ENCODE peak calls at places on chromosomes 13 and 19, in nine cellular contexts. One of them, this sample, is unnamed. For H3K4me1, the result is how much of the 10 kb centered on the place peaks cover.

GRCh38 chr13:106710267-106710666 is 142.3 kb upstream of the ARGLU1 start:
- DNase-seq in right lobe of liver: no peak
- DNase-seq in astrocyte: no peak
- DNase-seq in A549: no peak
- DNase-seq in body of pancreas: no peak
- DNase-seq in CD4-positive, alpha-beta memory T cell: no peak
- DNase-seq in ovary: no peak
- DNase-seq in thyroid gland: no peak
- DNase-seq in iPS DF 6.9: no peak
- DNase-seq in this sample: no peak

GRCh38 chr13:98089246-98089645 is 53.6 kb upstream of the FARP1 start:
- DNase-seq in right lobe of liver: no peak
- DNase-seq in astrocyte: peak
- DNase-seq in A549: no peak
- DNase-seq in body of pancreas: no peak
- DNase-seq in CD4-positive, alpha-beta memory T cell: no peak
- DNase-seq in ovary: no peak
- DNase-seq in thyroid gland: no peak
- DNase-seq in iPS DF 6.9: no peak
- DNase-seq in this sample: no peak

GRCh38 chr19:8001995-8002849 is 3.2 kb downstream of the ELAVL1 start:
- DNase-seq in right lobe of liver: peak
- DNase-seq in astrocyte: peak
- DNase-seq in A549: peak
- DNase-seq in body of pancreas: peak
- DNase-seq in CD4-positive, alpha-beta memory T cell: peak
- DNase-seq in ovary: peak
- DNase-seq in thyroid gland: peak
- DNase-seq in iPS DF 6.9: peak
- DNase-seq in this sample: peak

GRCh38 chr19:39132344-39132969 is 6.9 kb downstream of the PAK4 start:
- DNase-seq in right lobe of liver: no peak
- DNase-seq in astrocyte: no peak
- DNase-seq in A549: no peak
- DNase-seq in body of pancreas: no peak
- DNase-seq in CD4-positive, alpha-beta memory T cell: no peak
- DNase-seq in ovary: no peak
- DNase-seq in thyroid gland: no peak
- DNase-seq in iPS DF 6.9: no peak
- DNase-seq in this sample: no peak

GRCh38 chr19:50874185-50874584 is 946 bp downstream of the KLK2 start:
- DNase-seq in right lobe of liver: no peak
- DNase-seq in astrocyte: no peak
- DNase-seq in A549: no peak
- DNase-seq in body of pancreas: no peak
- DNase-seq in CD4-positive, alpha-beta memory T cell: no peak
- DNase-seq in ovary: no peak
- DNase-seq in thyroid gland: peak
- DNase-seq in iPS DF 6.9: no peak
- DNase-seq in this sample: no peak

GRCh38 chr19:9362905-9363304 is at the start of gene ZNF177:
- DNase-seq in right lobe of liver: no peak
- DNase-seq in astrocyte: peak
- DNase-seq in A549: no peak
- DNase-seq in body of pancreas: no peak
- DNase-seq in CD4-positive, alpha-beta memory T cell: no peak
- DNase-seq in ovary: no peak
- DNase-seq in thyroid gland: no peak
- DNase-seq in iPS DF 6.9: no peak
- DNase-seq in this sample: no peak

GRCh38 chr19:32876919-32877285 is 7.3 kb upstream of the SLC7A9 start:
- DNase-seq in right lobe of liver: no peak
- DNase-seq in astrocyte: peak
- DNase-seq in A549: no peak
- DNase-seq in body of pancreas: no peak
- DNase-seq in CD4-positive, alpha-beta memory T cell: no peak
- DNase-seq in ovary: no peak
- DNase-seq in thyroid gland: no peak
- DNase-seq in iPS DF 6.9: no peak
- DNase-seq in this sample: no peak

GRCh38 chr19:39819786-39820185 is 14.2 kb downstream of the DYRK1B start:
- DNase-seq in right lobe of liver: no peak
- DNase-seq in astrocyte: no peak
- DNase-seq in A549: no peak
- DNase-seq in body of pancreas: no peak
- DNase-seq in CD4-positive, alpha-beta memory T cell: no peak
- DNase-seq in ovary: no peak
- DNase-seq in thyroid gland: no peak
- DNase-seq in iPS DF 6.9: no peak
- DNase-seq in this sample: no peak

GRCh38 chr13:20451397-20451796 is 74.3 kb downstream of the CRYL1 start:
- DNase-seq in right lobe of liver: no peak
- DNase-seq in astrocyte: no peak
- DNase-seq in A549: no peak
- DNase-seq in body of pancreas: no peak
- DNase-seq in CD4-positive, alpha-beta memory T cell: no peak
- DNase-seq in ovary: no peak
- DNase-seq in thyroid gland: no peak
- DNase-seq in iPS DF 6.9: no peak
- DNase-seq in this sample: no peak

GRCh38 chr13:101157261-101157660 is 259.0 kb downstream of the NALCN start:
- DNase-seq in right lobe of liver: no peak
- DNase-seq in astrocyte: peak
- DNase-seq in A549: no peak
- DNase-seq in body of pancreas: no peak
- DNase-seq in CD4-positive, alpha-beta memory T cell: no peak
- DNase-seq in ovary: no peak
- DNase-seq in thyroid gland: peak
- DNase-seq in iPS DF 6.9: no peak
- DNase-seq in this sample: no peak

GRCh38 chr13:39783051-39783450 is 127.6 kb downstream of the COG6 start:
- DNase-seq in right lobe of liver: no peak
- DNase-seq in astrocyte: no peak
- DNase-seq in A549: no peak
- DNase-seq in body of pancreas: no peak
- DNase-seq in CD4-positive, alpha-beta memory T cell: no peak
- DNase-seq in ovary: no peak
- DNase-seq in thyroid gland: no peak
- DNase-seq in iPS DF 6.9: no peak
- DNase-seq in this sample: no peak

GRCh38 chr19:40709817-40710216 is 6.9 kb downstream of the COQ8B start:
- DNase-seq in right lobe of liver: no peak
- DNase-seq in astrocyte: no peak
- DNase-seq in A549: no peak
- DNase-seq in body of pancreas: no peak
- DNase-seq in CD4-positive, alpha-beta memory T cell: no peak
- DNase-seq in ovary: no peak
- DNase-seq in thyroid gland: no peak
- DNase-seq in iPS DF 6.9: no peak
- DNase-seq in this sample: no peak

GRCh38 chr19:12139309-12139708 is 841 bp downstream of the ZNF20 start:
- DNase-seq in right lobe of liver: no peak
- DNase-seq in astrocyte: peak
- DNase-seq in A549: no peak
- DNase-seq in body of pancreas: no peak
- DNase-seq in CD4-positive, alpha-beta memory T cell: no peak
- DNase-seq in ovary: no peak
- DNase-seq in thyroid gland: no peak
- DNase-seq in iPS DF 6.9: no peak
- DNase-seq in this sample: no peak

GRCh38 chr13:31964168-31964567 is 67.4 kb upstream of the FRY start:
- DNase-seq in right lobe of liver: no peak
- DNase-seq in astrocyte: no peak
- DNase-seq in A549: no peak
- DNase-seq in body of pancreas: no peak
- DNase-seq in CD4-positive, alpha-beta memory T cell: no peak
- DNase-seq in ovary: no peak
- DNase-seq in thyroid gland: no peak
- DNase-seq in iPS DF 6.9: no peak
- DNase-seq in this sample: no peak

GRCh38 chr13:31968473-31968872 is 63.1 kb upstream of the FRY start:
- DNase-seq in right lobe of liver: no peak
- DNase-seq in astrocyte: no peak
- DNase-seq in A549: no peak
- DNase-seq in body of pancreas: peak
- DNase-seq in CD4-positive, alpha-beta memory T cell: no peak
- DNase-seq in ovary: no peak
- DNase-seq in thyroid gland: no peak
- DNase-seq in iPS DF 6.9: no peak
- DNase-seq in this sample: no peak

GRCh38 chr13:31962661-31963345 is 68.8 kb upstream of the FRY start:
- DNase-seq in right lobe of liver: no peak
- DNase-seq in astrocyte: peak
- DNase-seq in A549: no peak
- DNase-seq in body of pancreas: no peak
- DNase-seq in CD4-positive, alpha-beta memory T cell: no peak
- DNase-seq in ovary: no peak
- DNase-seq in thyroid gland: no peak
- DNase-seq in iPS DF 6.9: no peak
- DNase-seq in this sample: no peak

GRCh38 chr13:31967155-31967554 is 64.4 kb upstream of the FRY start:
- DNase-seq in right lobe of liver: no peak
- DNase-seq in astrocyte: no peak
- DNase-seq in A549: no peak
- DNase-seq in body of pancreas: no peak
- DNase-seq in CD4-positive, alpha-beta memory T cell: no peak
- DNase-seq in ovary: no peak
- DNase-seq in thyroid gland: no peak
- DNase-seq in iPS DF 6.9: no peak
- DNase-seq in this sample: no peak

GRCh38 chr13:31965361-31966066 is 66.1 kb upstream of the FRY start:
- DNase-seq in right lobe of liver: no peak
- DNase-seq in astrocyte: peak
- DNase-seq in A549: no peak
- DNase-seq in body of pancreas: no peak
- DNase-seq in CD4-positive, alpha-beta memory T cell: no peak
- DNase-seq in ovary: no peak
- DNase-seq in thyroid gland: peak
- DNase-seq in iPS DF 6.9: no peak
- DNase-seq in this sample: no peak
- H3K4me1 ChIP-seq in right lobe of liver: under half
- H3K4me1 ChIP-seq in astrocyte: under half
- H3K4me1 ChIP-seq in A549: under half
- H3K4me1 ChIP-seq in body of pancreas: under half
- H3K4me1 ChIP-seq in CD4-positive, alpha-beta memory T cell: under half
- H3K4me1 ChIP-seq in ovary: under half
- H3K4me1 ChIP-seq in thyroid gland: under half
- H3K4me1 ChIP-seq in iPS DF 6.9: under half
- H3K4me1 ChIP-seq in this sample: under half

DNA sequence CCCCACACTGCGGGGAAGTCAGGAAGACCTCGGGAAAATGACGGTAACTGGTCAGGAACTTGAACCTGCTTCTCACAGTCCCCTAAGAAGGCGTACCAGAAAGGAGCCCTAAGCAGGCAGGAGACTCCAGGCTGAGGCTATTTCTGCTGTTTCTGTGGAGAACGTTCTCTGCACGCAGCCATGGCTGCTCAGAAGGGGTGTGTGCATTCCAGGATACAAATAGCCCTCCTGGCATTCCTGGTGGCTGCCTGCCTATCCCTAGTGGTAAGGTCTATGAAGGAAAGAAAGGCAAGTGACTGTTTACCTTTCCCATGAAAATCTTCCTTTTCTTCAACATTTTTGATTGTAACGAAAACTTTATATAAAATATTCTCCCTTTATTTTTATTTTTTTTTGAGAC is 2.5 kb downstream of the SGCG start:
- DNase-seq in right lobe of liver: no peak
- DNase-seq in astrocyte: no peak
- DNase-seq in A549: no peak
- DNase-seq in body of pancreas: no peak
- DNase-seq in CD4-positive, alpha-beta memory T cell: no peak
- DNase-seq in ovary: no peak
- DNase-seq in thyroid gland: no peak
- DNase-seq in iPS DF 6.9: no peak
- DNase-seq in this sample: no peak
- H3K27ac ChIP-seq in right lobe of liver: no peak
- H3K27ac ChIP-seq in astrocyte: no peak
- H3K27ac ChIP-seq in A549: no peak
- H3K27ac ChIP-seq in body of pancreas: no peak
- H3K27ac ChIP-seq in CD4-positive, alpha-beta memory T cell: no peak
- H3K27ac ChIP-seq in ovary: no peak
- H3K27ac ChIP-seq in thyroid gland: no peak
- H3K27ac ChIP-seq in iPS DF 6.9: no peak
- H3K27ac ChIP-seq in this sample: no peak

GRCh38 chr13:30832845-30833332 is 73.2 kb upstream of the MEDAG start:
- DNase-seq in right lobe of liver: no peak
- DNase-seq in astrocyte: peak
- DNase-seq in A549: peak
- DNase-seq in body of pancreas: peak
- DNase-seq in CD4-positive, alpha-beta memory T cell: no peak
- DNase-seq in ovary: peak
- DNase-seq in thyroid gland: peak
- DNase-seq in iPS DF 6.9: no peak
- DNase-seq in this sample: peak
- H3K4me1 ChIP-seq in right lobe of liver: under half
- H3K4me1 ChIP-seq in astrocyte: under half
- H3K4me1 ChIP-seq in A549: under half
- H3K4me1 ChIP-seq in body of pancreas: under half
- H3K4me1 ChIP-seq in CD4-positive, alpha-beta memory T cell: under half
- H3K4me1 ChIP-seq in ovary: under half
- H3K4me1 ChIP-seq in thyroid gland: under half
- H3K4me1 ChIP-seq in iPS DF 6.9: under half
- H3K4me1 ChIP-seq in this sample: under half

GRCh38 chr13:50441141-50441540 is 402.4 kb downstream of the DLEU7 start:
- DNase-seq in right lobe of liver: no peak
- DNase-seq in astrocyte: no peak
- DNase-seq in A549: no peak
- DNase-seq in body of pancreas: no peak
- DNase-seq in CD4-positive, alpha-beta memory T cell: no peak
- DNase-seq in ovary: no peak
- DNase-seq in thyroid gland: no peak
- DNase-seq in iPS DF 6.9: no peak
- DNase-seq in this sample: no peak

GRCh38 chr13:50438351-50438750 is 405.1 kb downstream of the DLEU7 start:
- DNase-seq in right lobe of liver: no peak
- DNase-seq in astrocyte: no peak
- DNase-seq in A549: no peak
- DNase-seq in body of pancreas: no peak
- DNase-seq in CD4-positive, alpha-beta memory T cell: no peak
- DNase-seq in ovary: no peak
- DNase-seq in thyroid gland: no peak
- DNase-seq in iPS DF 6.9: no peak
- DNase-seq in this sample: no peak

GRCh38 chr13:50435011-50435410 is 408.5 kb downstream of the DLEU7 start:
- DNase-seq in right lobe of liver: no peak
- DNase-seq in astrocyte: no peak
- DNase-seq in A549: no peak
- DNase-seq in body of pancreas: no peak
- DNase-seq in CD4-positive, alpha-beta memory T cell: no peak
- DNase-seq in ovary: no peak
- DNase-seq in thyroid gland: no peak
- DNase-seq in iPS DF 6.9: no peak
- DNase-seq in this sample: no peak

DNA sequence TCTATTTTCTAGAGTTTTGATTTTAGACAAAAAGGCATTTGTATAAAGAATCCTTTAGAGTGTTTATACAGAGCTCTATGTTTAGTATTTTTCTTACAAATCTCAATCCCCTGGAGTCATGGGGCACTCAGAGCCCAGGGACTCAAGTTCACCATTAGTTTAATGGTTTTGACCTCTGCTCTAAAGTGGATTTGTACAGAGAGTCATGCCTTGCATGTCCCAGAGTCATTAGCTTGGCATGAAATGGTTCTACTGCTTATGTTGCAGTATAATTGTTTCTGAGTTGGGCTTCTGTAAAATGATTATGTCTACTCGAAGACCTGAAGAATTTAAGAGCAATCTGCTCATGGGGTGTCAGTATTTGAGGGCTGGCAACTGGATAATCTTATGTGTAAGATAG is 406.2 kb downstream of the DLEU7 start:
- DNase-seq in right lobe of liver: no peak
- DNase-seq in astrocyte: no peak
- DNase-seq in A549: no peak
- DNase-seq in body of pancreas: no peak
- DNase-seq in CD4-positive, alpha-beta memory T cell: no peak
- DNase-seq in ovary: no peak
- DNase-seq in thyroid gland: no peak
- DNase-seq in iPS DF 6.9: no peak
- DNase-seq in this sample: no peak
- H3K27ac ChIP-seq in right lobe of liver: no peak
- H3K27ac ChIP-seq in astrocyte: no peak
- H3K27ac ChIP-seq in A549: no peak
- H3K27ac ChIP-seq in body of pancreas: no peak
- H3K27ac ChIP-seq in CD4-positive, alpha-beta memory T cell: no peak
- H3K27ac ChIP-seq in ovary: no peak
- H3K27ac ChIP-seq in thyroid gland: no peak
- H3K27ac ChIP-seq in iPS DF 6.9: no peak
- H3K27ac ChIP-seq in this sample: no peak